ENCODE peak calls at places on chromosomes 3 and 15, in six cellular contexts. U is posterior cingulate gyrus; Z is activated effector memory CD4-positive, alpha-beta T cell treated with anti-CD3 and anti-CD28 coated beads, Interleukin-2, amount 50 U/mL, for 16 hours; L is stimulated activated CD8-positive, alpha-beta memory T cell treated with anti-CD3 and anti-CD28 coated beads, Interleukin-12 subunit alpha, Interleukin-12 subunit beta, amount 100 ng/mL, for 4 hours; E is iPS-NIHi11; H is EH. F is an unnamed sample.

GRCh38 chr3:169669816-169670215 is 6.3 kb upstream of the MECOM start:
- DNase-seq in L (no peak), Z (no peak), U (no peak), E (no peak), H (no peak), F (no peak)

GRCh38 chr3:14077310-14077709 is 47.4 kb downstream of the CHCHD4 start:
- DNase-seq in E (no peak), U (no peak), L (no peak), Z (no peak), H (no peak), F (no peak)

GRCh38 chr3:58804914-58805313 is 138.3 kb upstream of the FAM3D start:
- DNase-seq in E (no peak), U (no peak), L (no peak), H (no peak), Z (no peak), F (no peak)

GRCh38 chr15:63086967-63087366 is 34.7 kb upstream of the LACTB start:
- DNase-seq in Z (no peak), L (no peak), U (no peak), E (no peak), H (peak), F (no peak)

GRCh38 chr3:18630295-18630694 is 205.2 kb upstream of the SATB1 start:
- DNase-seq in E (no peak), L (no peak), U (no peak), H (no peak), Z (no peak), F (no peak)

GRCh38 chr3:48504051-48504946 is at the start of gene SHISA5:
- DNase-seq in U (peak), H (peak), L (peak), E (peak), Z (peak), F (peak)

GRCh38 chr3:5227812-5228211 is 40.3 kb downstream of the EDEM1 start:
- DNase-seq in E (no peak), L (no peak), H (no peak), Z (no peak), U (no peak), F (no peak)

GRCh38 chr3:169493512-169494141 is 169.9 kb downstream of the MECOM start:
- DNase-seq in Z (no peak), E (no peak), U (no peak), L (no peak), H (no peak), F (no peak)